ENCODE peak calls at places on chromosomes 1 and 21, in five cellular contexts. E, W, R, C and H are unnamed samples.

GRCh38 chr21:46185717-46186116 is 1.5 kb upstream of the SPATC1L start:
- DNase-seq in E (no peak), W (no peak), C (no peak), R (no peak), H (no peak)

GRCh38 chr21:42695324-42696025 is 42.1 kb downstream of the PDE9A start:
- DNase-seq in W (no peak), R (no peak), C (peak; percentile 32), E (peak; percentile 69), H (peak; percentile 50)

GRCh38 chr1:44810101-44810761 is 1.9 kb downstream of the BTBD19 start:
- DNase-seq in R (peak; percentile 48), E (no peak), C (peak; percentile 16), W (no peak), H (peak; percentile 91)

GRCh38 chr1:95118019-95118499 is 904 bp downstream of the TLCD4 start:
- DNase-seq in R (no peak), W (no peak), E (no peak), C (no peak), H (no peak)

GRCh38 chr1:162033445-162033844 is 9.8 kb upstream of the OLFML2B start:
- DNase-seq in C (no peak), W (no peak), E (no peak), R (no peak), H (no peak)

GRCh38 chr1:206505702-206506375 is 1.5 kb upstream of the RASSF5 start:
- DNase-seq in C (peak; percentile 74), W (no peak), E (no peak), R (no peak), H (peak; percentile 64)

GRCh38 chr1:211660718-211661222 is 14.7 kb downstream of the NEK2 start:
- DNase-seq in C (no peak), E (no peak), W (no peak), R (no peak), H (no peak)

GRCh38 chr1:19704247-19705113 is 39.8 kb downstream of the HTR6 start:
- DNase-seq in W (peak; percentile 34), R (peak; percentile 57), E (peak; percentile 45), C (peak; percentile 77), H (peak; percentile 50)

GRCh38 chr1:50308883-50309282 is 114.4 kb downstream of the DMRTA2 start:
- DNase-seq in C (peak; percentile 27), E (peak; percentile 1), R (peak; percentile 48), W (peak; percentile 32), H (peak; percentile 15)

GRCh38 chr21:43851593-43851992 is 13.4 kb upstream of the AGPAT3 start:
- DNase-seq in R (no peak), E (no peak), W (no peak), C (no peak), H (no peak)

GRCh38 chr1:96557336-96557735 is 164.2 kb upstream of the PTBP2 start:
- DNase-seq in W (no peak), E (no peak), R (no peak), C (no peak), H (no peak)

GRCh38 chr1:16141573-16142336 is 14.1 kb downstream of the EPHA2 start:
- DNase-seq in W (peak; percentile 43), E (no peak), C (no peak), R (no peak), H (peak; percentile 69)

GRCh38 chr1:116966791-116967190 is 34.8 kb upstream of the CD101 start:
- DNase-seq in E (peak; percentile 69), R (no peak), C (no peak), W (no peak), H (no peak)

GRCh38 chr1:178960781-178961180 is 64.9 kb upstream of the FAM20B start:
- DNase-seq in E (no peak), R (no peak), C (no peak), W (no peak), H (no peak)

GRCh38 chr1:9731561-9731960 is 80.0 kb downstream of the PIK3CD start:
- DNase-seq in C (no peak), E (no peak), R (no peak), W (no peak), H (no peak)

GRCh38 chr1:101365881-101366280 is 129.1 kb downstream of the S1PR1 start:
- DNase-seq in C (no peak), E (peak; percentile 45), W (no peak), R (no peak), H (no peak)

GRCh38 chr1:183089025-183089639 is 65.9 kb downstream of the LAMC1 start:
- DNase-seq in E (no peak), C (peak; percentile 23), W (no peak), R (no peak), H (peak; percentile 24)

GRCh38 chr1:157089789-157090188 is 9.8 kb downstream of the ETV3L start:
- DNase-seq in E (no peak), R (no peak), C (no peak), W (no peak), H (no peak)

GRCh38 chr1:213982814-213983588 is 4.8 kb upstream of the PROX1 start:
- DNase-seq in C (no peak), E (no peak), R (no peak), W (no peak), H (peak; percentile 15)

GRCh38 chr1:204438628-204439027 is 27.0 kb upstream of the PPP1R15B start:
- DNase-seq in C (peak; percentile 99), R (no peak), E (peak; percentile 98), W (no peak), H (peak; percentile 99)

GRCh38 chr1:173255214-173255813 is 48.2 kb upstream of the TNFSF4 start:
- DNase-seq in R (peak; percentile 54), E (peak; percentile 25), C (peak; percentile 90), W (peak; percentile 26), H (peak; percentile 56)

GRCh38 chr1:185719021-185719420 is 15.2 kb upstream of the HMCN1 start:
- DNase-seq in C (peak; percentile 94), W (no peak), R (no peak), E (peak; percentile 96), H (peak; percentile 94)

GRCh38 chr21:46150491-46151121 is 4.8 kb downstream of the FTCD start:
- DNase-seq in E (no peak), C (no peak), R (no peak), W (no peak), H (no peak)

GRCh38 chr1:64312431-64312830 is 109.0 kb downstream of the UBE2U start:
- DNase-seq in W (no peak), C (no peak), R (no peak), E (no peak), H (no peak)

GRCh38 chr1:12513176-12513575 is 104.8 kb downstream of the DHRS3 start:
- DNase-seq in R (no peak), W (no peak), C (no peak), E (no peak), H (no peak)

GRCh38 chr1:28195780-28196179 is 19.3 kb upstream of the PTAFR start:
- DNase-seq in E (no peak), C (no peak), W (no peak), R (no peak), H (peak; percentile 17)

GRCh38 chr1:34013958-34014737 is 150.3 kb downstream of the HMGB4 start:
- DNase-seq in E (no peak), C (no peak), W (no peak), R (no peak), H (no peak)

GRCh38 chr21:45478816-45479669 is 63.2 kb downstream of the SLC19A1 start:
- DNase-seq in W (no peak), E (no peak), R (no peak), C (no peak), H (no peak)

GRCh38 chr1:16122916-16123315 is 33.0 kb downstream of the EPHA2 start:
- DNase-seq in R (no peak), C (peak; percentile 50), W (peak; percentile 82), E (peak; percentile 94), H (peak; percentile 94)

GRCh38 chr1:109116286-109116685 is 2.4 kb downstream of the ELAPOR1 start:
- DNase-seq in R (no peak), C (no peak), E (no peak), W (no peak), H (no peak)

GRCh38 chr1:235946570-235946981 is 79.9 kb upstream of the LYST start:
- DNase-seq in C (peak; percentile 46), E (no peak), R (peak; percentile 13), W (peak; percentile 93), H (peak; percentile 85)

GRCh38 chr1:192807221-192807967 is 1.4 kb upstream of the RGS2 start:
- DNase-seq in C (peak; percentile 40), R (peak; percentile 49), E (peak; percentile 21), W (peak; percentile 26), H (peak; percentile 48)

GRCh38 chr21:37927711-37928110 is 11.5 kb upstream of the KCNJ6 start:
- DNase-seq in E (no peak), R (no peak), C (no peak), W (no peak), H (peak; percentile 56)

GRCh38 chr1:223531742-223532341 is 133.7 kb downstream of the CAPN8 start:
- DNase-seq in C (peak; percentile 79), R (peak; percentile 33), W (peak; percentile 11), E (peak; percentile 10), H (peak; percentile 56)

GRCh38 chr21:28256420-28256831 is 736.3 kb downstream of the LTN1 start:
- DNase-seq in R (no peak), W (no peak), E (no peak), C (no peak), H (peak; percentile 66)